ENCODE peak calls at places on chromosomes 6 and 20, in eight cellular contexts. O, C, J, X, Q, B, R and T are unnamed samples.

GRCh38 chr20:60172306-60172984 is 214.2 kb downstream of the CDH26 start:
- DNase-seq in B (no peak), Q (no peak), C (no peak), X (no peak), J (no peak), O (no peak), R (no peak), T (no peak)

GRCh38 chr6:75849329-75850025 is 100.4 kb downstream of the MYO6 start:
- DNase-seq in J (no peak), B (no peak), Q (peak; percentile 33), C (no peak), O (no peak), R (no peak), X (no peak), T (no peak)

GRCh38 chr6:13261464-13261994 is 66.8 kb downstream of the TBC1D7 start:
- DNase-seq in R (no peak), J (no peak), O (no peak), Q (no peak), C (no peak), B (peak; percentile 19), X (no peak), T (no peak)

GRCh38 chr20:19692685-19693119 is 65.4 kb upstream of the RIN2 start:
- DNase-seq in J (peak; percentile 57), R (peak; percentile 69), O (peak; percentile 6), X (peak; percentile 76), B (peak; percentile 63), Q (peak; percentile 43), C (peak; percentile 7), T (peak; percentile 38)

GRCh38 chr6:51477912-51478311 is 609.5 kb downstream of the PKHD1 start:
- DNase-seq in R (no peak), Q (no peak), J (no peak), B (no peak), X (no peak), C (no peak), O (no peak), T (no peak)

GRCh38 chr20:57103146-57103800 is 163.2 kb downstream of the BMP7 start:
- DNase-seq in C (no peak), B (no peak), Q (no peak), J (no peak), X (no peak), R (no peak), O (no peak), T (no peak)

GRCh38 chr20:64083380-64084208 is 604 bp downstream of the LKAAEAR1 start:
- DNase-seq in C (no peak), Q (peak; percentile 80), R (peak; percentile 73), B (peak; percentile 71), X (peak; percentile 82), O (peak; percentile 45), J (no peak), T (peak; percentile 68)

GRCh38 chr6:33442283-33442682 is 12.1 kb upstream of the ZBTB9 start:
- DNase-seq in Q (no peak), J (no peak), X (no peak), C (no peak), O (no peak), B (no peak), R (no peak), T (no peak)